ENCODE peak calls at places on chromosomes 5 and 9, in five cellular contexts. L is fibroblast of lung, D is colonic mucosa, A is A549, R is ovary. Z is an unnamed sample.

GRCh38 chr9:18824095-18824666 is 208.8 kb downstream of the SAXO1 start:
- DNase-seq in L (no peak), D (peak; percentile 41), A (no peak), R (no peak), Z (no peak)

GRCh38 chr9:69894720-69895119 is 74.1 kb downstream of the CFAP95 start:
- DNase-seq in L (no peak), D (no peak), A (no peak), R (no peak), Z (no peak)

GRCh38 chr9:19154135-19154612 is 26.9 kb upstream of the PLIN2 start:
- DNase-seq in L (peak; percentile 88), D (no peak), A (no peak), R (peak; percentile 78), Z (no peak)

GRCh38 chr9:134535171-134535570 is 106.4 kb upstream of the COL5A1 start:
- DNase-seq in L (no peak), D (no peak), A (no peak), R (no peak), Z (no peak)

GRCh38 chr5:153551537-153552079 is 61.1 kb downstream of the GRIA1 start:
- DNase-seq in L (peak; percentile 98), D (no peak), A (peak; percentile 33), R (no peak), Z (peak; percentile 97)

GRCh38 chr5:83815661-83816060 is 95.0 kb upstream of the HAPLN1 start:
- DNase-seq in L (no peak), D (no peak), A (no peak), R (no peak), Z (no peak)

GRCh38 chr9:92763721-92764380 is 782 bp downstream of the BICD2 start:
- DNase-seq in L (peak; percentile 23), D (no peak), A (no peak), R (peak; percentile 24), Z (no peak)

GRCh38 chr9:109258619-109259321 is 62.1 kb downstream of the EPB41L4B start:
- DNase-seq in L (no peak), D (no peak), A (no peak), R (peak; percentile 44), Z (no peak)

GRCh38 chr5:76601470-76601869 is 21.7 kb downstream of the F2RL2 start:
- DNase-seq in L (peak; percentile 66), D (peak; percentile 31), A (peak; percentile 63), R (no peak), Z (peak; percentile 44)

GRCh38 chr9:97980479-97980803 is 2.7 kb upstream of the ANP32B start:
- DNase-seq in L (no peak), D (peak; percentile 56), A (no peak), R (no peak), Z (peak; percentile 27)

GRCh38 chr9:16867571-16868311 is 2.7 kb downstream of the BNC2 start:
- DNase-seq in L (peak; percentile 82), D (no peak), A (no peak), R (peak; percentile 69), Z (peak; percentile 48)

GRCh38 chr9:37324261-37324683 is 98.2 kb upstream of the GRHPR start:
- DNase-seq in L (peak; percentile 47), D (no peak), A (no peak), R (no peak), Z (no peak)

GRCh38 chr9:29514336-29514735 is 1941.1 kb upstream of the C9orf72 start:
- DNase-seq in L (no peak), D (no peak), A (no peak), R (no peak), Z (no peak)

GRCh38 chr5:89988129-89988528 is 421.4 kb downstream of the CETN3 start:
- DNase-seq in L (no peak), D (no peak), A (no peak), R (no peak), Z (no peak)

GRCh38 chr9:108617661-108618060 is 238.1 kb downstream of the ACTL7B start:
- DNase-seq in L (peak; percentile 5), D (no peak), A (no peak), R (no peak), Z (peak; percentile 65)

GRCh38 chr5:157290156-157290980 is 24.4 kb downstream of the CYFIP2 start:
- DNase-seq in L (peak; percentile 67), D (no peak), A (peak; percentile 55), R (no peak), Z (peak; percentile 8)

GRCh38 chr5:4199461-4199860 is 603.8 kb downstream of the IRX1 start:
- DNase-seq in L (no peak), D (no peak), A (no peak), R (no peak), Z (no peak)

GRCh38 chr5:4192111-4192510 is 596.5 kb downstream of the IRX1 start:
- DNase-seq in L (no peak), D (no peak), A (no peak), R (no peak), Z (no peak)

GRCh38 chr5:4198461-4198860 is 602.8 kb downstream of the IRX1 start:
- DNase-seq in L (no peak), D (no peak), A (no peak), R (no peak), Z (no peak)

GRCh38 chr5:4199036-4199435 is 603.4 kb downstream of the IRX1 start:
- DNase-seq in L (no peak), D (no peak), A (no peak), R (no peak), Z (no peak)

DNA sequence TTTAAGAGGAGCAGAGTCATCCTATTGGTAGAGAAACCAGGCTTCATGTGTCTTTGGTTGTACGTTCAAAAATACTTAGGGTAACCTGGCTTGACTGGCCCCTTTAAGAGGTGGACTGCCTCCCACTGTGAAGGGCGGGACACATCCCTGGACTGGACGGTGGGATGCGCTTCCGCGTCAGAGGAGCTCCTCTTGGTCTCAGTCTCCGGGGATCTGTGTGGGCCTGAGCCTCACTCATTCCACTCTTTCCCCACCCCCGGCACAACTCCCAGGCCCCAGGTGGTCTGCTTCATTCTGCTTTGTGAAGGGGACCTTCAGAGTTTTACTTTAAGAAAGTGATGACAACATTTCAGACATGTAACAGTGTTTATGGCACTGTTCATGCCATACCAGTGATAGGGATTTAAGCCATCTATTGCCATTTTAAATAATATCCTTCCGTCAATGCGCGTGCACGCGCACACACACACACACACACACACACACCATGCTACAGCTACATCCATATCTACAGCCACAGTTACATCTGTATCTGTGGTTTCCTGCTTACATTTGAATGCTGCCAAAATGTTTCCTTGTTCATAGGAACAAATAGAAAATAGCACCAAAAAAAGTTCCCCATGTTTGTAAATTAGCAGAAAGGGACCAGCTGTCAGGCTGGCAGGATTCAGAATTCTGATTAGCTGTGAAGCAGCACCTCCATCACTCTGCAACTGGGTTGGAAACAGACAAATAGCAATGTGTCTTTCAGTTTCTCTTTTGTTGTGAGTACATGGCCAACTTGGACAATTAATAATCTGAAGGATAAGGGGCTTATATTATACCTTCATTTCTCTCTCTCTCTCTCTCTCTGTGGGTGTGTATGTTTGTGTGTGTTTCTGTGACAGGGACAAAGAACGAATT is 601.4 kb downstream of the IRX1 start:
- DNase-seq in L (no peak), D (no peak), A (no peak), R (peak; percentile 11), Z (no peak)
- TF ChIP-seq CTCF in L (no peak), D (no peak), A (no peak), R (no peak), Z (no peak)

GRCh38 chr9:89412951-89413350 is 85.0 kb downstream of the SEMA4D start:
- DNase-seq in L (no peak), D (no peak), A (no peak), R (no peak), Z (no peak)

GRCh38 chr9:89413963-89414638 is 83.8 kb downstream of the SEMA4D start:
- DNase-seq in L (no peak), D (no peak), A (no peak), R (no peak), Z (no peak)

GRCh38 chr9:89410709-89411111 is 87.2 kb downstream of the SEMA4D start:
- DNase-seq in L (no peak), D (no peak), A (no peak), R (no peak), Z (no peak)

GRCh38 chr9:89410022-89410421 is 87.9 kb downstream of the SEMA4D start:
- DNase-seq in L (no peak), D (no peak), A (no peak), R (no peak), Z (no peak)

DNA sequence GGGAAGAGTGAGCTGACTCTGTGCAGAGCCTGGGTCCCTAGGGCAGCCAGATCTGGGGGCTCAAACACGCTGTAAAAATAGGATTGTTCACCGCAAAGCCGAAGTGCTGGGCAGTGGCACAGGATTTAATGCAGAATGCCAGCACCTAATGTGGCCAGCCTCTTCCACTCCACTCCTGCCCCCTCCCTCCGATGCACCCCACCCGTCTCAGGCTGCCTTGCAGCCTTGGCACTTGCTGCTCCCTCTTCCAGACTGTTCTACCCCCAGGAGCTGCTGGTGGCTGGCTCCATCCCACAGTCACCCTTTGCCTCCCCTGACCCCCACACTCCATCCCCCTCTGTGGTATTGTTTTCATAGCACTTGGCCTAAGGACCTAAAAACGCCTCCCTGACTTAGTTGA is 86.2 kb downstream of the SEMA4D start:
- DNase-seq in L (no peak), D (no peak), A (no peak), R (no peak), Z (no peak)
- H3K27ac ChIP-seq in L (no peak overlapping the region), D (no peak overlapping the region), A (no peak overlapping the region), R (no peak overlapping the region), Z (no peak overlapping the region)

GRCh38 chr9:6944093-6944551 is 186.3 kb downstream of the KDM4C start:
- DNase-seq in L (peak; percentile 88), D (no peak), A (no peak), R (no peak), Z (peak; percentile 66)
- TF ChIP-seq CTCF in L (peak; percentile 12), D (no peak), A (peak; percentile 17), R (no peak), Z (peak; percentile 40)

GRCh38 chr5:6315580-6315979 is 62.8 kb downstream of the MED10 start:
- DNase-seq in L (no peak), D (no peak), A (no peak), R (no peak), Z (no peak)
- H3K27ac ChIP-seq in L (no peak overlapping the region), D (no peak overlapping the region), A (no peak overlapping the region), R (no peak overlapping the region), Z (no peak overlapping the region)

GRCh38 chr5:141430332-141431113 is at the start of gene PCDHGA12:
- DNase-seq in L (peak; percentile 82), D (no peak), A (peak; percentile 21), R (no peak), Z (peak; percentile 69)
- TF ChIP-seq CTCF in L (peak; percentile 69), D (no peak), A (no peak), R (peak; percentile 18), Z (peak; percentile 97)